ENCODE peak calls at places on chromosomes 5 and 9, in six cellular contexts. W is Caki2; O is cardiac muscle cell; G is NCI-H774; V is activated CD8-positive, alpha-beta memory T cell treated with anti-CD3 and anti-CD28 coated beads for 24 hours; Y is neuronal stem cell. H is an unnamed sample.

GRCh38 chr9:92196909-92197308 is 81.7 kb upstream of the SPTLC1 start:
- DNase-seq in V (no peak), W (no peak), Y (no peak), G (no peak), O (no peak), H (no peak)

GRCh38 chr5:167269146-167269545 is 1022.3 kb upstream of the WWC1 start:
- DNase-seq in V (no peak), O (no peak), Y (no peak), G (no peak), W (no peak), H (no peak)

GRCh38 chr9:132014218-132014800 is 65.4 kb downstream of the MED27 start:
- DNase-seq in V (no peak), W (no peak), Y (no peak), O (no peak), G (no peak), H (no peak)

GRCh38 chr5:178078197-178078995 is 34.9 kb upstream of the N4BP3 start:
- DNase-seq in V (no peak), Y (no peak), O (no peak), G (no peak), W (peak), H (no peak)

GRCh38 chr5:17679597-17680187 is 45.4 kb downstream of the TAF11L14 start:
- DNase-seq in G (no peak), W (no peak), O (no peak), Y (no peak), V (no peak), H (no peak)

GRCh38 chr5:43772601-43773031 is 169.6 kb downstream of the NNT start:
- DNase-seq in O (no peak), V (no peak), W (no peak), Y (no peak), G (no peak), H (no peak)

GRCh38 chr5:114055318-114055788 is 306.5 kb upstream of the KCNN2 start:
- DNase-seq in O (peak), W (no peak), V (no peak), G (peak), Y (peak), H (no peak)

GRCh38 chr9:112194969-112195431 is 19.9 kb upstream of the SUSD1 start:
- DNase-seq in Y (no peak), V (no peak), W (no peak), G (no peak), O (no peak), H (no peak)

GRCh38 chr9:78595200-78595945 is 298.4 kb downstream of the PSAT1 start:
- DNase-seq in V (no peak), G (no peak), Y (no peak), W (no peak), O (no peak), H (no peak)

GRCh38 chr9:129886226-129887174 is 51.2 kb downstream of the USP20 start:
- DNase-seq in V (peak), W (no peak), O (no peak), G (no peak), Y (no peak), H (no peak)

GRCh38 chr5:113038714-113039113 is 62.1 kb downstream of the DCP2 start:
- DNase-seq in W (no peak), Y (no peak), V (no peak), G (no peak), O (no peak), H (no peak)

GRCh38 chr9:132997591-132997990 is 19.1 kb downstream of the GFI1B start:
- DNase-seq in Y (no peak), W (no peak), O (no peak), G (no peak), V (no peak), H (no peak)

GRCh38 chr9:81574399-81574798 is 114.9 kb downstream of the TLE1 start:
- DNase-seq in O (no peak), W (peak), Y (no peak), G (no peak), V (no peak), H (no peak)

GRCh38 chr5:65790371-65791163 is 68.6 kb downstream of the NLN start:
- DNase-seq in G (no peak), Y (no peak), V (no peak), W (no peak), O (no peak), H (no peak)

GRCh38 chr5:96332535-96333396 is 100.3 kb downstream of the PCSK1 start:
- DNase-seq in Y (no peak), O (no peak), G (no peak), V (no peak), W (no peak), H (no peak)

GRCh38 chr5:139416651-139417050 is 12.8 kb upstream of the SPATA24 start:
- DNase-seq in Y (no peak), V (no peak), W (no peak), O (no peak), G (no peak), H (no peak)

GRCh38 chr9:111148994-111149759 is 110.9 kb upstream of the LPAR1 start:
- DNase-seq in O (no peak), Y (no peak), W (no peak), G (no peak), V (no peak), H (no peak)

GRCh38 chr5:112687306-112687705 is 50.4 kb upstream of the APC start:
- DNase-seq in G (no peak), O (no peak), Y (no peak), W (no peak), V (no peak), H (no peak)

GRCh38 chr9:127854169-127854833 is at the start of gene ENG:
- DNase-seq in W (peak), O (no peak), G (no peak), V (peak), Y (no peak), H (no peak)

GRCh38 chr5:14686517-14686916 is 22.0 kb downstream of the OTULIN start:
- DNase-seq in Y (no peak), W (no peak), O (no peak), G (no peak), V (no peak), H (no peak)